ENCODE peak calls at places on chromosomes 6 and 20, in six cellular contexts. G, D, Q, B, I and P are unnamed samples.

GRCh38 chr20:45052698-45053440 is 48.1 kb downstream of the KCNS1 start:
- DNase-seq in D (no peak), Q (peak), I (no peak), B (no peak), G (no peak), P (no peak)

GRCh38 chr6:75023634-75024033 is 182.2 kb downstream of the COL12A1 start:
- DNase-seq in B (no peak), Q (peak), I (no peak), G (no peak), D (no peak), P (no peak)

GRCh38 chr6:137819740-137820139 is 47.3 kb upstream of the TNFAIP3 start:
- DNase-seq in I (no peak), D (peak), B (no peak), Q (no peak), G (no peak), P (no peak)

GRCh38 chr6:24982231-24982630 is 46.5 kb upstream of the RIPOR2 start:
- DNase-seq in D (no peak), I (no peak), B (no peak), G (no peak), Q (peak), P (no peak)

GRCh38 chr20:42051935-42052334 is 433.8 kb upstream of the CHD6 start:
- DNase-seq in B (no peak), I (no peak), D (no peak), Q (no peak), G (no peak), P (no peak)

GRCh38 chr6:107600936-107601335 is 111.0 kb downstream of the SOBP start:
- DNase-seq in G (peak), D (no peak), Q (peak), I (peak), B (peak), P (peak)

GRCh38 chr20:58008413-58008812 is 220.0 kb downstream of the ANKRD60 start:
- DNase-seq in Q (no peak), B (no peak), D (no peak), G (no peak), I (no peak), P (no peak)

GRCh38 chr6:111691345-111692225 is 85.9 kb upstream of the TRAF3IP2 start:
- DNase-seq in I (no peak), B (peak), D (no peak), G (peak), Q (no peak), P (no peak)

GRCh38 chr6:94323853-94324252 is 904.5 kb upstream of the EPHA7 start:
- DNase-seq in G (no peak), Q (no peak), D (no peak), B (peak), I (no peak), P (no peak)

GRCh38 chr20:44501448-44501847 is 20.4 kb downstream of the SERINC3 start:
- DNase-seq in Q (peak), D (no peak), I (no peak), G (no peak), B (no peak), P (no peak)

GRCh38 chr6:53331678-53332077 is 17.1 kb downstream of the ELOVL5 start:
- DNase-seq in G (no peak), B (no peak), I (no peak), D (no peak), Q (no peak), P (no peak)

GRCh38 chr20:17586250-17586649 is 16.4 kb downstream of the DSTN start:
- DNase-seq in B (no peak), G (no peak), I (no peak), D (no peak), Q (no peak), P (no peak)
- H3K27ac ChIP-seq in B (no peak), G (no peak), I (peak), D (no peak), Q (no peak), P (peak)

DNA sequence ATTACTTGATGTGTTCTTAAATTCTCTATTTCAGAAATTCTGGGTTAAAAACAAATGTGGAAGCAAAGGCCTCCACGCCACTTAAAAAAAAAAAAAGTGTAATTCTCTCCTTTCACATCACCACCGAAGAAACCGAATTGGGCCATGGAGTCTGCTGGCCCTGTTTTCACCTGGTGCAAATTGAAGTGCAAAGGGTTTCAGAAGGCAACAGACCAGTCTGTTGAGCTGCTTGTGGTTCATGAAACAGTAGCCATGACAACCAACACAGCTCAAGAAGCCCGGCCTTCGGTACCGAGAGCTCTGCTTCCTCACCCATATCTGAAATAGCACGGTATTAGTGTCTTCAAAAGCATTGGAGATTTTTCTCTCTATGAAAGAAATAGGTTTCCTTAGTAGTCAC is 63.1 kb downstream of the GMPR start:
- DNase-seq in I (peak), G (no peak), B (no peak), D (no peak), Q (no peak), P (no peak)
- H3K4me3 ChIP-seq in I (no peak), G (no peak), B (no peak), D (no peak), Q (no peak), P (no peak)

GRCh38 chr6:131846023-131846663 is 38.3 kb downstream of the ENPP1 start:
- DNase-seq in B (no peak), D (no peak), G (no peak), Q (no peak), I (no peak), P (no peak)
- H3K27ac ChIP-seq in B (no peak), D (no peak), G (no peak), Q (no peak), I (no peak), P (no peak)

GRCh38 chr20:30812739-30813411 is 444.6 kb upstream of the DEFB115 start:
- DNase-seq in Q (no peak), D (no peak), B (no peak), G (no peak), I (no peak), P (no peak)

GRCh38 chr20:30816182-30816645 is 441.2 kb upstream of the DEFB115 start:
- DNase-seq in G (peak), I (no peak), Q (no peak), D (no peak), B (no peak), P (no peak)

GRCh38 chr20:30815577-30816181 is 441.8 kb upstream of the DEFB115 start:
- DNase-seq in G (peak), B (no peak), Q (no peak), D (no peak), I (no peak), P (no peak)

GRCh38 chr20:30811896-30812671 is 445.4 kb upstream of the DEFB115 start:
- DNase-seq in I (no peak), D (no peak), B (no peak), G (peak), Q (peak), P (no peak)
- H3K4me3 ChIP-seq in I (no peak), D (no peak), B (no peak), G (no peak), Q (no peak), P (no peak)